ENCODE peak calls at places on chromosomes 12 and 14, in four cellular contexts. One of them, this sample, is unnamed.

GRCh38 chr14:37401093-37401492 is 194.0 kb downstream of the FOXA1 start:
- DNase-seq in activated naive CD4-positive, alpha-beta T cell treated with Interleukin-2 at 50 U/mL for 16 hours: no peak
- DNase-seq in SW480: no peak
- DNase-seq in posterior cingulate gyrus: no peak
- DNase-seq in this sample: no peak

GRCh38 chr14:91103116-91103515 is 10.8 kb upstream of the DGLUCY start:
- DNase-seq in activated naive CD4-positive, alpha-beta T cell treated with Interleukin-2 at 50 U/mL for 16 hours: no peak
- DNase-seq in posterior cingulate gyrus: no peak
- DNase-seq in SW480: no peak
- DNase-seq in this sample: no peak

GRCh38 chr12:55074771-55075170 is 51.4 kb upstream of the OR9K2 start:
- DNase-seq in posterior cingulate gyrus: peak; percentile 63
- DNase-seq in activated naive CD4-positive, alpha-beta T cell treated with Interleukin-2 at 50 U/mL for 16 hours: no peak
- DNase-seq in SW480: no peak
- DNase-seq in this sample: no peak

GRCh38 chr12:78636253-78636855 is 228.2 kb upstream of the SYT1 start:
- DNase-seq in SW480: no peak
- DNase-seq in activated naive CD4-positive, alpha-beta T cell treated with Interleukin-2 at 50 U/mL for 16 hours: no peak
- DNase-seq in posterior cingulate gyrus: no peak
- DNase-seq in this sample: no peak

GRCh38 chr12:3527181-3527580 is 36.2 kb downstream of the PRMT8 start:
- DNase-seq in SW480: peak; percentile 75
- DNase-seq in activated naive CD4-positive, alpha-beta T cell treated with Interleukin-2 at 50 U/mL for 16 hours: no peak
- DNase-seq in posterior cingulate gyrus: no peak
- DNase-seq in this sample: no peak

GRCh38 chr12:65998536-65999530 is 131.7 kb downstream of the LLPH start:
- DNase-seq in SW480: no peak
- DNase-seq in posterior cingulate gyrus: no peak
- DNase-seq in activated naive CD4-positive, alpha-beta T cell treated with Interleukin-2 at 50 U/mL for 16 hours: no peak
- DNase-seq in this sample: no peak

GRCh38 chr14:32762886-32763285 is 175.8 kb upstream of the NPAS3 start:
- DNase-seq in activated naive CD4-positive, alpha-beta T cell treated with Interleukin-2 at 50 U/mL for 16 hours: no peak
- DNase-seq in SW480: no peak
- DNase-seq in posterior cingulate gyrus: no peak
- DNase-seq in this sample: no peak

GRCh38 chr12:123936956-123937706 is 35.5 kb downstream of the CCDC92 start:
- DNase-seq in SW480: no peak
- DNase-seq in activated naive CD4-positive, alpha-beta T cell treated with Interleukin-2 at 50 U/mL for 16 hours: no peak
- DNase-seq in posterior cingulate gyrus: no peak
- DNase-seq in this sample: peak; percentile 26

GRCh38 chr12:87469295-87469694 is 559.9 kb downstream of the C12orf50 start:
- DNase-seq in posterior cingulate gyrus: no peak
- DNase-seq in activated naive CD4-positive, alpha-beta T cell treated with Interleukin-2 at 50 U/mL for 16 hours: no peak
- DNase-seq in SW480: no peak
- DNase-seq in this sample: no peak

GRCh38 chr12:125386652-125387051 is 321.4 kb downstream of the AACS start:
- DNase-seq in SW480: no peak
- DNase-seq in posterior cingulate gyrus: no peak
- DNase-seq in activated naive CD4-positive, alpha-beta T cell treated with Interleukin-2 at 50 U/mL for 16 hours: no peak
- DNase-seq in this sample: no peak

GRCh38 chr12:6085841-6086240 is 38.6 kb downstream of the VWF start:
- DNase-seq in activated naive CD4-positive, alpha-beta T cell treated with Interleukin-2 at 50 U/mL for 16 hours: no peak
- DNase-seq in posterior cingulate gyrus: peak; percentile 4
- DNase-seq in SW480: no peak
- DNase-seq in this sample: no peak

GRCh38 chr12:119036878-119037493 is 55.6 kb downstream of the SRRM4 start:
- DNase-seq in activated naive CD4-positive, alpha-beta T cell treated with Interleukin-2 at 50 U/mL for 16 hours: no peak
- DNase-seq in SW480: peak; percentile 9
- DNase-seq in posterior cingulate gyrus: peak; percentile 43
- DNase-seq in this sample: peak; percentile 28

GRCh38 chr14:90495357-90496276 is 98.8 kb downstream of the CALM1 start:
- DNase-seq in posterior cingulate gyrus: no peak
- DNase-seq in activated naive CD4-positive, alpha-beta T cell treated with Interleukin-2 at 50 U/mL for 16 hours: peak; percentile 27
- DNase-seq in SW480: peak; percentile 46
- DNase-seq in this sample: peak; percentile 49

GRCh38 chr12:124273630-124274029 is 21.3 kb upstream of the RFLNA start:
- DNase-seq in SW480: peak; percentile 60
- DNase-seq in activated naive CD4-positive, alpha-beta T cell treated with Interleukin-2 at 50 U/mL for 16 hours: no peak
- DNase-seq in posterior cingulate gyrus: no peak
- DNase-seq in this sample: peak; percentile 27